ENCODE peak calls at places on chromosomes 4 and X, in six cellular contexts. M, R, A, V, B and O are unnamed samples.

GRCh38 chr4:2761035-2761923 is 5.1 kb upstream of the TNIP2 start:
- ATAC-seq in M (no peak), R (no peak), A (no peak), V (peak), B (peak), O (peak)

GRCh38 chr4:5051692-5052423 is 578 bp downstream of the STK32B start:
- ATAC-seq in M (peak), R (no peak), A (no peak), V (no peak), B (peak), O (peak)

GRCh38 chr4:124178449-124179021 is 534.0 kb downstream of the ANKRD50 start:
- ATAC-seq in M (no peak), R (no peak), A (no peak), V (no peak), B (no peak), O (peak)

GRCh38 chr4:123300222-123300621 is 96.4 kb upstream of the SPRY1 start:
- ATAC-seq in M (no peak), R (no peak), A (no peak), V (no peak), B (no peak), O (no peak)

GRCh38 chr4:3491681-3492405 is 28.7 kb downstream of the DOK7 start:
- ATAC-seq in M (no peak), R (no peak), A (no peak), V (no peak), B (no peak), O (no peak)

GRCh38 chr4:145505945-145506344 is 24.3 kb downstream of the SMAD1 start:
- ATAC-seq in M (no peak), R (no peak), A (no peak), V (no peak), B (no peak), O (no peak)

GRCh38 chr4:71009796-71010588 is 16.5 kb downstream of the DCK start:
- ATAC-seq in M (peak), R (peak), A (no peak), V (peak), B (peak), O (peak)

GRCh38 chr4:55907469-55907868 is 41.3 kb upstream of the CEP135 start:
- ATAC-seq in M (no peak), R (no peak), A (no peak), V (no peak), B (no peak), O (no peak)

GRCh38 chr4:84167579-84167978 is 331.5 kb downstream of the NKX6-1 start:
- ATAC-seq in M (no peak), R (no peak), A (no peak), V (peak), B (no peak), O (no peak)

GRCh38 chr4:138007572-138007971 is 234.6 kb downstream of the SLC7A11 start:
- ATAC-seq in M (no peak), R (no peak), A (no peak), V (peak), B (no peak), O (no peak)

GRCh38 chrX:49106930-49107329 is 16.6 kb downstream of the GPKOW start:
- ATAC-seq in M (peak), R (no peak), A (peak), V (peak), B (peak), O (peak)

GRCh38 chr4:2813446-2814405 is 20.8 kb downstream of the SH3BP2 start:
- ATAC-seq in M (no peak), R (no peak), A (no peak), V (no peak), B (no peak), O (peak)

GRCh38 chr4:108395786-108396185 is 224.6 kb upstream of the RPL34 start:
- ATAC-seq in M (no peak), R (no peak), A (no peak), V (no peak), B (no peak), O (no peak)

GRCh38 chr4:183182873-183183725 is 84.0 kb downstream of the WWC2 start:
- ATAC-seq in M (no peak), R (no peak), A (peak), V (peak), B (peak), O (peak)

GRCh38 chr4:186596850-186597390 is 41.6 kb upstream of the MTNR1A start:
- ATAC-seq in M (no peak), R (no peak), A (no peak), V (no peak), B (no peak), O (no peak)

GRCh38 chrX:49922291-49923241 is at the start of gene CLCN5:
- ATAC-seq in M (peak), R (peak), A (peak), V (peak), B (peak), O (peak)

GRCh38 chr4:185599844-185600243 is 64.5 kb upstream of the PDLIM3 start:
- ATAC-seq in M (no peak), R (no peak), A (no peak), V (no peak), B (peak), O (no peak)

GRCh38 chrX:154827624-154828408 is 6.6 kb downstream of the SMIM9 start:
- ATAC-seq in M (peak), R (no peak), A (no peak), V (no peak), B (peak), O (peak)

GRCh38 chr4:152501846-152502536 is 33.9 kb downstream of the FBXW7 start:
- ATAC-seq in M (no peak), R (no peak), A (no peak), V (no peak), B (no peak), O (no peak)

GRCh38 chr4:98873059-98873458 is 55.9 kb downstream of the EIF4E start:
- ATAC-seq in M (no peak), R (no peak), A (no peak), V (no peak), B (no peak), O (peak)

GRCh38 chr4:186693159-186693815 is 30.4 kb downstream of the FAT1 start:
- ATAC-seq in M (no peak), R (no peak), A (peak), V (peak), B (peak), O (peak)

GRCh38 chrX:154090731-154091130 is 6.8 kb downstream of the MECP2 start:
- ATAC-seq in M (no peak), R (no peak), A (no peak), V (no peak), B (no peak), O (no peak)

GRCh38 chrX:15790766-15791380 is 589 bp downstream of the ZRSR2 start:
- ATAC-seq in M (peak), R (no peak), A (peak), V (no peak), B (peak), O (no peak)

GRCh38 chr4:71974681-71975080 is 57.1 kb upstream of the NPFFR2 start:
- ATAC-seq in M (no peak), R (no peak), A (no peak), V (no peak), B (no peak), O (no peak)

GRCh38 chr4:95701500-95701899 is 138.4 kb upstream of the PDHA2 start:
- ATAC-seq in M (no peak), R (no peak), A (peak), V (no peak), B (no peak), O (no peak)

GRCh38 chrX:136059350-136059749 is 74.1 kb downstream of the SLC9A6 start:
- ATAC-seq in M (no peak), R (no peak), A (no peak), V (no peak), B (no peak), O (no peak)

GRCh38 chr4:173211838-173212237 is 43.2 kb downstream of the GALNT7 start:
- ATAC-seq in M (no peak), R (no peak), A (no peak), V (peak), B (no peak), O (peak)

GRCh38 chr4:53490965-53491622 is 100.2 kb downstream of the LNX1 start:
- ATAC-seq in M (no peak), R (no peak), A (peak), V (peak), B (peak), O (peak)

GRCh38 chr4:2861631-2862436 is 18.2 kb downstream of the ADD1 start:
- ATAC-seq in M (peak), R (no peak), A (peak), V (no peak), B (no peak), O (peak)

GRCh38 chr4:38491854-38492478 is 172.0 kb upstream of the KLF3 start:
- ATAC-seq in M (no peak), R (no peak), A (no peak), V (no peak), B (no peak), O (no peak)

GRCh38 chrX:19824603-19825002 is 62.8 kb downstream of the SH3KBP1 start:
- ATAC-seq in M (peak), R (peak), A (no peak), V (no peak), B (no peak), O (no peak)

GRCh38 chr4:177225605-177226004 is 84.1 kb upstream of the NEIL3 start:
- ATAC-seq in M (no peak), R (no peak), A (no peak), V (no peak), B (no peak), O (no peak)

GRCh38 chr4:123469245-123469644 is 72.7 kb downstream of the SPRY1 start:
- ATAC-seq in M (peak), R (no peak), A (no peak), V (no peak), B (no peak), O (no peak)

GRCh38 chr4:184039963-184040383 is 134.9 kb downstream of the STOX2 start:
- ATAC-seq in M (no peak), R (no peak), A (no peak), V (no peak), B (peak), O (no peak)

GRCh38 chr4:38939150-38939549 is 71.5 kb downstream of the FAM114A1 start:
- ATAC-seq in M (no peak), R (no peak), A (no peak), V (no peak), B (no peak), O (no peak)

GRCh38 chr4:99821918-99822503 is 5.4 kb downstream of the DAPP1 start:
- ATAC-seq in M (peak), R (no peak), A (no peak), V (no peak), B (peak), O (no peak)

GRCh38 chrX:67648361-67648760 is 104.5 kb downstream of the AR start:
- ATAC-seq in M (no peak), R (no peak), A (peak), V (no peak), B (no peak), O (no peak)

GRCh38 chrX:53188763-53189162 is 36.2 kb downstream of the KDM5C start:
- ATAC-seq in M (no peak), R (no peak), A (peak), V (no peak), B (no peak), O (no peak)